ENCODE peak calls at places on chromosomes 13 and 19, in eight cellular contexts. N is T-helper 1 cell, P is substantia nigra, H is AG09319, J is NCI-H345, R is epithelial cell of esophagus, T is EL, X is GDM1. L is an unnamed sample.

GRCh38 chr19:55720214-55720746 is 17.9 kb downstream of the NLRP9 start:
- DNase-seq in X (no peak), P (no peak), R (no peak), H (no peak), T (no peak), N (no peak), J (no peak), L (no peak)

GRCh38 chr13:32737111-32737571 is 150.9 kb downstream of the PDS5B start:
- DNase-seq in T (no peak), P (no peak), N (no peak), R (no peak), X (no peak), J (no peak), H (no peak), L (no peak)

GRCh38 chr19:19372656-19373416 is 32.6 kb upstream of the GATAD2A start:
- DNase-seq in H (no peak), N (no peak), X (peak), T (peak), P (no peak), R (peak), J (no peak), L (no peak)

GRCh38 chr19:1360818-1361461 is 22.8 kb upstream of the NDUFS7 start:
- DNase-seq in H (peak), R (peak), P (peak), T (peak), J (no peak), N (no peak), X (no peak), L (no peak)

GRCh38 chr13:80251403-80251802 is 89.5 kb downstream of the SPRY2 start:
- DNase-seq in X (no peak), N (no peak), P (no peak), R (peak), H (no peak), T (peak), J (peak), L (no peak)

GRCh38 chr13:114105351-114106225 is 26.8 kb downstream of the RASA3 start:
- DNase-seq in H (no peak), X (no peak), J (no peak), N (no peak), P (no peak), R (no peak), T (peak), L (no peak)

GRCh38 chr19:5567971-5568407 is 236 bp upstream of the TINCR start:
- DNase-seq in X (no peak), T (no peak), P (no peak), H (no peak), N (no peak), J (no peak), R (peak), L (no peak)

GRCh38 chr13:113337976-113338375 is 26.0 kb downstream of the GRTP1 start:
- DNase-seq in R (no peak), N (no peak), P (no peak), J (no peak), X (no peak), T (no peak), H (no peak), L (no peak)

GRCh38 chr13:50071399-50071798 is 56.2 kb downstream of the KCNRG start:
- DNase-seq in J (no peak), P (no peak), T (no peak), H (no peak), X (no peak), R (no peak), N (no peak), L (no peak)

GRCh38 chr13:26601669-26602068 is 44.2 kb downstream of the WASF3 start:
- DNase-seq in P (no peak), N (no peak), X (peak), H (no peak), T (peak), J (no peak), R (peak), L (no peak)

GRCh38 chr13:40812724-40813445 is 23.5 kb downstream of the SLC25A15 start:
- DNase-seq in N (no peak), R (peak), T (peak), H (no peak), X (no peak), J (no peak), P (no peak), L (no peak)

GRCh38 chr19:19606021-19606420 is 12.5 kb downstream of the PBX4 start:
- DNase-seq in P (no peak), N (peak), J (no peak), R (peak), H (no peak), X (no peak), T (no peak), L (no peak)

GRCh38 chr13:51785592-51786424 is 18.2 kb downstream of the DHRS12 start:
- DNase-seq in N (no peak), X (no peak), T (peak), J (peak), R (no peak), P (peak), H (no peak), L (no peak)

GRCh38 chr13:113990321-113990837 is 16.5 kb upstream of the C13orf46 start:
- DNase-seq in P (no peak), R (no peak), H (no peak), X (no peak), N (peak), T (no peak), J (no peak), L (no peak)

GRCh38 chr13:39483326-39483725 is 119.7 kb downstream of the LHFPL6 start:
- DNase-seq in J (no peak), N (no peak), P (no peak), X (no peak), T (peak), R (peak), H (no peak), L (no peak)

GRCh38 chr19:42023121-42023942 is 29.3 kb upstream of the ATP1A3 start:
- DNase-seq in P (no peak), R (peak), J (no peak), H (no peak), T (peak), N (no peak), X (peak), L (no peak)

GRCh38 chr13:47933688-47934011 is 67.4 kb downstream of the SUCLA2 start:
- DNase-seq in X (no peak), T (no peak), J (peak), P (no peak), R (peak), N (no peak), H (no peak), L (no peak)

GRCh38 chr13:71808708-71809107 is 58.3 kb downstream of the DACH1 start:
- DNase-seq in N (no peak), X (no peak), T (no peak), J (no peak), H (no peak), P (no peak), R (no peak), L (no peak)

GRCh38 chr19:13356185-13356584 is 150.1 kb downstream of the CACNA1A start:
- DNase-seq in R (no peak), P (no peak), H (no peak), X (no peak), N (no peak), J (no peak), T (no peak), L (no peak)

GRCh38 chr13:98571955-98572662 is 4.8 kb downstream of the STK24 start:
- DNase-seq in R (peak), P (no peak), T (peak), X (no peak), H (peak), J (peak), N (no peak), L (no peak)

GRCh38 chr19:56960959-56961622 is 120.6 kb upstream of the PEG3 start:
- DNase-seq in R (no peak), X (no peak), J (no peak), T (no peak), P (no peak), H (no peak), N (no peak), L (no peak)

GRCh38 chr19:18551631-18552030 is 6.0 kb upstream of the KXD1 start:
- DNase-seq in T (no peak), R (no peak), X (no peak), J (no peak), P (no peak), N (no peak), H (no peak), L (no peak)

GRCh38 chr13:87042946-87043345 is 628.2 kb upstream of the SLITRK5 start:
- DNase-seq in T (no peak), P (no peak), R (peak), J (no peak), X (no peak), H (no peak), N (no peak), L (no peak)

GRCh38 chr19:19550454-19550842 is 12.4 kb downstream of the CILP2 start:
- DNase-seq in J (no peak), X (no peak), N (no peak), R (no peak), P (no peak), T (peak), H (no peak), L (no peak)

GRCh38 chr19:53982056-53982455 is 9.4 kb upstream of the CACNG6 start:
- DNase-seq in J (no peak), N (no peak), H (no peak), R (no peak), T (peak), P (no peak), X (no peak), L (peak)

GRCh38 chr13:113404366-113404722 is 40.4 kb upstream of the GRTP1 start:
- DNase-seq in N (no peak), H (no peak), X (no peak), R (no peak), T (no peak), J (no peak), P (no peak), L (no peak)

L was measured in progenitor cell of endocrine pancreas.